ENCODE peak calls at places on chromosomes 13 and 19, in nine cellular contexts. Q is hepatocyte; V is spleen; B is heart left ventricle; T is ovary; S is tibial artery; L is CD4-positive, CD25-positive, alpha-beta regulatory T cell; Z is right lobe of liver; P is esophagus squamous epithelium. W is an unnamed sample.

GRCh38 chr13:49701481-49701880 is 10.2 kb upstream of the EBPL start:
- DNase-seq in Q (no peak), V (no peak), B (no peak), T (no peak), S (no peak), L (no peak), Z (no peak), P (no peak), W (no peak)

GRCh38 chr13:77425705-77426104 is 98.8 kb upstream of the MYCBP2 start:
- DNase-seq in Q (no peak), V (no peak), B (no peak), T (no peak), S (no peak), L (no peak), Z (no peak), P (no peak), W (no peak)

GRCh38 chr19:2164020-2164988 is 571 bp downstream of the DOT1L start:
- DNase-seq in Q (peak; percentile 57), V (peak; percentile 93), B (no peak), T (no peak), S (no peak), L (no peak), Z (no peak), P (no peak), W (no peak)

GRCh38 chr19:46803555-46803954 is 15.2 kb upstream of the SLC1A5 start:
- DNase-seq in Q (peak; percentile 43), V (no peak), B (no peak), T (no peak), S (no peak), L (no peak), Z (no peak), P (no peak), W (no peak)

GRCh38 chr13:106533940-106534843 is 1.3 kb downstream of the EFNB2 start:
- DNase-seq in Q (peak; percentile 64), V (peak; percentile 86), B (peak; percentile 33), T (peak; percentile 59), S (peak; percentile 40), L (peak; percentile 4), Z (peak; percentile 54), P (no peak), W (peak; percentile 65)

GRCh38 chr13:41554626-41555386 is 97.5 kb downstream of the RGCC start:
- DNase-seq in Q (no peak), V (peak; percentile 81), B (no peak), T (no peak), S (no peak), L (no peak), Z (no peak), P (no peak), W (no peak)

GRCh38 chr13:79346300-79346914 is 59.6 kb downstream of the RBM26 start:
- DNase-seq in Q (no peak), V (no peak), B (no peak), T (no peak), S (no peak), L (no peak), Z (no peak), P (no peak), W (no peak)

GRCh38 chr19:2578391-2578826 is 102.5 kb downstream of the GADD45B start:
- DNase-seq in Q (peak; percentile 52), V (peak; percentile 66), B (no peak), T (no peak), S (peak; percentile 47), L (no peak), Z (no peak), P (no peak), W (no peak)

GRCh38 chr19:46872967-46873366 is 12.2 kb downstream of the ARHGAP35 start:
- DNase-seq in Q (no peak), V (no peak), B (no peak), T (no peak), S (no peak), L (no peak), Z (peak; percentile 50), P (no peak), W (no peak)

GRCh38 chr13:113928701-113929627 is 44.9 kb downstream of the C13orf46 start:
- DNase-seq in Q (peak; percentile 50), V (peak; percentile 68), B (peak; percentile 88), T (peak; percentile 80), S (peak; percentile 96), L (no peak), Z (peak; percentile 63), P (no peak), W (no peak)

GRCh38 chr19:57473646-57474045 is 3.7 kb downstream of the ZNF772 start:
- DNase-seq in Q (no peak), V (no peak), B (no peak), T (no peak), S (no peak), L (no peak), Z (no peak), P (no peak), W (no peak)

GRCh38 chr19:3665681-3666544 is 34.4 kb downstream of the PIP5K1C start:
- DNase-seq in Q (peak; percentile 62), V (peak; percentile 93), B (peak; percentile 72), T (peak; percentile 85), S (peak; percentile 50), L (peak; percentile 64), Z (peak; percentile 71), P (no peak), W (peak; percentile 70)

GRCh38 chr13:33089311-33089710 is 73.1 kb downstream of the KL start:
- DNase-seq in Q (no peak), V (no peak), B (no peak), T (no peak), S (no peak), L (no peak), Z (no peak), P (no peak), W (no peak)

GRCh38 chr13:101996906-101997408 is 404.9 kb downstream of the FGF14 start:
- DNase-seq in Q (no peak), V (no peak), B (no peak), T (no peak), S (no peak), L (no peak), Z (no peak), P (no peak), W (no peak)

GRCh38 chr13:22047082-22047784 is 376.4 kb downstream of the FGF9 start:
- DNase-seq in Q (no peak), V (no peak), B (no peak), T (no peak), S (no peak), L (no peak), Z (no peak), P (no peak), W (no peak)

GRCh38 chr19:38842439-38843174 is 7.2 kb downstream of the HNRNPL start:
- DNase-seq in Q (no peak), V (peak; percentile 88), B (no peak), T (no peak), S (no peak), L (peak; percentile 40), Z (no peak), P (no peak), W (no peak)

GRCh38 chr19:15253076-15253475 is 20.8 kb upstream of the EPHX3 start:
- DNase-seq in Q (no peak), V (no peak), B (no peak), T (no peak), S (no peak), L (no peak), Z (no peak), P (no peak), W (no peak)

GRCh38 chr13:101025925-101026324 is 351.3 kb upstream of the TMTC4 start:
- DNase-seq in Q (no peak), V (no peak), B (no peak), T (no peak), S (no peak), L (no peak), Z (peak; percentile 53), P (no peak), W (no peak)

GRCh38 chr13:111202149-111202548 is 87.0 kb downstream of the ARHGEF7 start:
- DNase-seq in Q (no peak), V (no peak), B (no peak), T (no peak), S (no peak), L (no peak), Z (peak; percentile 58), P (no peak), W (no peak)
- H3K4me1 ChIP-seq in Q (peaks cover 26% of the 10 kb centered on the region), V (peaks cover 82% of the 10 kb centered on the region), B (peaks cover 13% of the 10 kb centered on the region), T (peaks cover 18% of the 10 kb centered on the region), S (peaks cover 8% of the 10 kb centered on the region), L (peaks cover 40% of the 10 kb centered on the region), Z (no peaks in the 10 kb centered on the region), P (peaks cover 21% of the 10 kb centered on the region), W (no peaks in the 10 kb centered on the region)

GRCh38 chr19:7823902-7824301 is 6.1 kb upstream of the EVI5L start:
- DNase-seq in Q (no peak), V (peak; percentile 1), B (no peak), T (no peak), S (no peak), L (no peak), Z (no peak), P (no peak), W (no peak)
- H3K27me3 ChIP-seq in Q (peaks cover 4% of the 10 kb centered on the region), V (peaks cover 43% of the 10 kb centered on the region), B (no peaks in the 10 kb centered on the region), T (no peaks in the 10 kb centered on the region), S (no peaks in the 10 kb centered on the region), L (peaks cover 10% of the 10 kb centered on the region), Z (no peaks in the 10 kb centered on the region), P (peaks cover 40% of the 10 kb centered on the region), W (peaks cover 21% of the 10 kb centered on the region)

DNA sequence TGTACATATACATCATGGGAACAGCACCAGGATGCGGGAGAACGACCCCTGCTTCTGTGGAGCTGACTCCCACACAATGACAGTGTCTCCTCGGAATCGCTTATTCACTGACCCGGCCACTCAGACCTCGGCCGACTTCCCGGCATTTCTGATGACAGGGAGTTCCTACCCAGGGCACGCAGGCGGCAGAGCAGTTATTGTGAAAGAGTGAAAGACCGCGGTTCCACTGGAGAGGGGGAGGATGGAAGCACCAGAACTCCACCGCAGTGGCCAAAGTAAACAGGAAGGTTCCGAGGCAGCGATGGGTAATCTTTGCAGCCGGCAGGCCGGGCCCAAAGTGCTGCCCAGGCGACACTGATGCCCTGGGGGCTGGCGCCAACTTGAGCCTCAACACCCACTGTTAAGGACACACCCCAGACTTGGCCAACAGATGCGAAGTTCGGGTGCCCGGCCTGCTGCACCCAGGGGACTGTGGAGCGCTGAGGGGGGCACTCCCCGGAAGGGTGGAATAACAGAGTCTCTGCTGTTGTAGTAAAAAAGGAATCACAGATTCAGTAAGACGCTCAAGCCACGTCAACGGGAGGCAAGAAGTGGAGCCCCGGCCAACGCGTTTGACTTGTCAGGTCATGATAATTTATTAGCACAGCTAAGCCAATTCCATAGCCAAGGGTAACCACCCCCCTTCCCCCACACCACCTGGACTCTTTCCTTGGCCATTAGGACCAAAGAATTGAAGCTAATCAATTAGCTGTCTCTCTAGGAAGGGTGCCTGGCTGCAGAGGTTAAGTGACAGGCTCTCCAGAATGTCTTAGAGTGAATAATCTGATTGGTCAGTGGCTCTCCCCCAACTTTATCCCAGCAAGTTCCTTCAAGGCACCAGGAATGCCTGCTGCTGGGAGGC is 5.8 kb downstream of the MLLT1 start:
- DNase-seq in Q (peak; percentile 62), V (peak; percentile 89), B (peak; percentile 70), T (peak; percentile 80), S (peak; percentile 94), L (no peak), Z (peak; percentile 96), P (no peak), W (peak; percentile 60)
- H3K4me1 ChIP-seq in Q (peaks cover 86% of the 10 kb centered on the region), V (peaks cover 99% of the 10 kb centered on the region), B (peaks cover 46% of the 10 kb centered on the region), T (peaks cover 61% of the 10 kb centered on the region), S (peaks cover 5% of the 10 kb centered on the region), L (peaks cover 23% of the 10 kb centered on the region), Z (no peaks in the 10 kb centered on the region), P (peaks cover 87% of the 10 kb centered on the region), W (peaks cover 35% of the 10 kb centered on the region)

DNA sequence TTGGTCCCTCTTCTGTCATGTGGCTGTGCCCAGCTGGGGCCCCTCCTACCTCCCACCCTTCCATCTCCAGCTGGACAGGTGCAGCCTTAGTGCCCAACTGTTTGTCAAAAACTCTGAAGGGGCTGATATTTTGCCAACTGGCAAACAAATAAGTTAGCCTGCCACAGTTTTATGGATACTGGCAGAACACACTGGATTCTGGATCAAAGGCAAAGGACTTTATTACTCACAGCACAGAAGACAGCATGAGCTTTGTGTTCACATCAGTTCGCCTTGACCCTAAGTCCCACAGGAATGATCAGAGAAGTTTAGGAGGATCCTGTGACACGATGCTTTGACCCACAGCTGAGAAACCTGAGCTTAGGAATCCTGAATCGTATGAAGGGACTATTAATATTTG is 16.4 kb downstream of the KLK2 start:
- DNase-seq in Q (no peak), V (no peak), B (no peak), T (no peak), S (no peak), L (no peak), Z (no peak), P (no peak), W (no peak)
- H3K27me3 ChIP-seq in Q (peaks cover 5% of the 10 kb centered on the region), V (peaks cover 43% of the 10 kb centered on the region), B (no peaks in the 10 kb centered on the region), T (no peaks in the 10 kb centered on the region), S (no peaks in the 10 kb centered on the region), L (no peaks in the 10 kb centered on the region), Z (no peaks in the 10 kb centered on the region), P (peaks cover 73% of the 10 kb centered on the region), W (no peaks in the 10 kb centered on the region)